ENCODE peak calls at places on chromosome 14, in ten cellular contexts. K, H, S, E, U, W, X, A, R and Y are unnamed samples. For H3K4me1, the result is how much of the 10 kb centered on the place peaks cover.

GRCh38 chr14:95575820-95576473 is 41.1 kb downstream of the GLRX5 start:
- DNase-seq in H (no peak), E (no peak), A (no peak), R (no peak), X (no peak), S (no peak), K (no peak), U (no peak), W (no peak), Y (no peak)

GRCh38 chr14:69539631-69540410 is 34.9 kb downstream of the CCDC177 start:
- DNase-seq in E (peak), A (no peak), K (no peak), R (no peak), U (peak), S (peak), W (no peak), X (no peak), H (peak), Y (no peak)

GRCh38 chr14:31241450-31242114 is 34.0 kb upstream of the HECTD1 start:
- DNase-seq in U (no peak), R (no peak), A (no peak), X (no peak), H (no peak), W (no peak), S (no peak), E (no peak), K (no peak), Y (no peak)

GRCh38 chr14:56273151-56273550 is 154.9 kb downstream of the PELI2 start:
- DNase-seq in X (no peak), E (no peak), H (no peak), K (no peak), R (no peak), W (no peak), A (no peak), U (no peak), S (no peak), Y (no peak)

GRCh38 chr14:96762650-96763049 is 34.5 kb upstream of the VRK1 start:
- DNase-seq in K (no peak), E (no peak), U (peak), S (no peak), R (no peak), A (peak), X (no peak), W (peak), H (no peak), Y (peak)

GRCh38 chr14:68894802-68895201 is 84.3 kb downstream of the ACTN1 start:
- DNase-seq in R (no peak), W (no peak), U (no peak), S (no peak), A (peak), K (no peak), E (no peak), X (no peak), H (no peak), Y (no peak)

GRCh38 chr14:104072586-104072985 is 12.9 kb upstream of the ASPG start:
- DNase-seq in W (no peak), E (no peak), X (no peak), A (no peak), K (no peak), R (no peak), H (no peak), U (no peak), S (no peak), Y (no peak)

GRCh38 chr14:78143489-78144145 is 26.6 kb upstream of the NRXN3 start:
- DNase-seq in R (no peak), U (no peak), X (no peak), H (no peak), W (no peak), S (no peak), A (no peak), K (no peak), E (no peak), Y (no peak)

GRCh38 chr14:36474593-36474992 is 45.4 kb downstream of the NKX2-1 start:
- DNase-seq in H (no peak), W (no peak), K (no peak), X (no peak), U (no peak), S (no peak), A (no peak), E (no peak), R (no peak), Y (no peak)

GRCh38 chr14:87888136-87888999 is 104.6 kb downstream of the GALC start:
- DNase-seq in A (no peak), U (peak), S (peak), H (no peak), W (peak), K (no peak), R (no peak), X (no peak), E (peak), Y (no peak)

GRCh38 chr14:71918955-71919354 is 13.3 kb upstream of the RGS6 start:
- DNase-seq in W (no peak), X (no peak), R (no peak), S (no peak), A (no peak), H (no peak), U (no peak), E (no peak), K (no peak), Y (no peak)

GRCh38 chr14:69358233-69358963 is 39.7 kb downstream of the ERH start:
- DNase-seq in E (no peak), U (no peak), S (no peak), X (no peak), K (no peak), H (no peak), W (peak), A (no peak), R (no peak), Y (no peak)

GRCh38 chr14:66401447-66402095 is 84.6 kb upstream of the CCDC196 start:
- DNase-seq in W (no peak), X (no peak), E (no peak), K (no peak), R (no peak), U (peak), S (no peak), A (peak), H (no peak), Y (no peak)

GRCh38 chr14:68781161-68782021 is 11.5 kb downstream of the ZFP36L1 start:
- DNase-seq in X (peak), A (no peak), K (no peak), E (peak), H (peak), U (peak), S (no peak), W (peak), R (no peak), Y (peak)

GRCh38 chr14:31895206-31895605 is 181.9 kb upstream of the ARHGAP5 start:
- DNase-seq in U (no peak), E (no peak), R (no peak), K (no peak), S (no peak), X (no peak), W (no peak), H (no peak), A (no peak), Y (no peak)

GRCh38 chr14:23446291-23446851 is 10.9 kb upstream of the MYH7 start:
- DNase-seq in H (no peak), W (no peak), K (no peak), U (no peak), S (peak), E (peak), A (no peak), R (no peak), X (no peak), Y (no peak)

GRCh38 chr14:77615231-77616132 is 955 bp downstream of the SPTLC2 start:
- DNase-seq in U (peak), S (no peak), E (peak), A (peak), R (no peak), W (peak), K (no peak), X (no peak), H (no peak), Y (peak)

GRCh38 chr14:82075566-82075965 is 541.9 kb upstream of the SEL1L start:
- DNase-seq in R (peak), S (peak), W (peak), A (no peak), H (peak), K (no peak), E (no peak), U (peak), X (no peak), Y (no peak)

GRCh38 chr14:106694638-106695393 is 1168.4 kb downstream of the TMEM121 start:
- DNase-seq in U (peak), W (peak), A (no peak), X (no peak), S (peak), H (no peak), E (peak), K (no peak), R (peak), Y (peak)

GRCh38 chr14:36605506-36605857 is 23.1 kb upstream of the NKX2-8 start:
- DNase-seq in H (no peak), E (no peak), S (no peak), U (no peak), K (no peak), R (no peak), X (no peak), A (no peak), W (no peak), Y (no peak)

GRCh38 chr14:42222924-42223471 is 616.3 kb downstream of the LRFN5 start:
- DNase-seq in W (no peak), R (no peak), H (no peak), A (no peak), U (no peak), X (no peak), S (no peak), K (no peak), E (peak), Y (no peak)

GRCh38 chr14:95200404-95200803 is 43.1 kb upstream of the DICER1 start:
- DNase-seq in W (no peak), R (no peak), E (no peak), H (no peak), A (no peak), X (peak), K (no peak), U (peak), S (peak), Y (no peak)

GRCh38 chr14:39621223-39621622 is 189.0 kb upstream of the FBXO33 start:
- DNase-seq in U (no peak), E (no peak), K (no peak), R (no peak), A (no peak), H (no peak), S (no peak), X (no peak), W (no peak), Y (no peak)

GRCh38 chr14:33669111-33669510 is 281.8 kb downstream of the EGLN3 start:
- DNase-seq in R (no peak), X (no peak), U (no peak), A (no peak), H (no peak), W (no peak), E (no peak), K (no peak), S (no peak), Y (no peak)

GRCh38 chr14:40398981-40399380 is 966.7 kb upstream of the FBXO33 start:
- DNase-seq in A (no peak), X (no peak), U (no peak), K (no peak), R (no peak), E (no peak), S (no peak), W (no peak), H (no peak), Y (no peak)

GRCh38 chr14:86035882-86036281 is 505.9 kb downstream of the FLRT2 start:
- DNase-seq in U (peak), K (no peak), W (no peak), S (no peak), E (no peak), R (no peak), X (no peak), H (no peak), A (no peak), Y (no peak)

GRCh38 chr14:39102969-39103957 is at the start of gene SEC23A:
- DNase-seq in R (peak), A (peak), U (peak), X (peak), W (peak), H (peak), E (peak), S (peak), K (peak), Y (peak)

GRCh38 chr14:101639257-101639833 is 78.0 kb downstream of the DIO3 start:
- DNase-seq in A (no peak), U (no peak), X (no peak), E (no peak), W (no peak), S (no peak), H (no peak), R (no peak), K (no peak), Y (no peak)

GRCh38 chr14:75715926-75716780 is 55.1 kb downstream of the TTLL5 start:
- DNase-seq in K (no peak), X (no peak), S (no peak), R (no peak), W (no peak), E (no peak), U (no peak), A (no peak), H (no peak), Y (no peak)

GRCh38 chr14:101405171-101405883 is 156.0 kb upstream of the DIO3 start:
- DNase-seq in X (no peak), H (peak), U (no peak), A (no peak), S (no peak), R (no peak), K (no peak), W (no peak), E (peak), Y (no peak)

GRCh38 chr14:72894623-72895378 is 900 bp upstream of the DPF3 start:
- DNase-seq in K (peak), E (peak), H (no peak), W (no peak), R (peak), X (no peak), A (peak), S (peak), U (peak), Y (peak)

GRCh38 chr14:60008042-60008441 is 83.7 kb upstream of the PCNX4 start:
- DNase-seq in W (no peak), E (no peak), X (no peak), U (no peak), R (no peak), A (no peak), H (no peak), S (no peak), K (no peak), Y (no peak)

GRCh38 chr14:79415726-79416125 is 795.6 kb downstream of the DIO2 start:
- DNase-seq in U (no peak), W (no peak), H (no peak), X (no peak), A (no peak), E (no peak), S (no peak), K (no peak), R (no peak), Y (no peak)

GRCh38 chr14:55374771-55375170 is 36.9 kb downstream of the ATG14 start:
- DNase-seq in X (no peak), S (no peak), K (no peak), E (no peak), U (no peak), W (no peak), A (no peak), R (no peak), H (no peak), Y (no peak)

GRCh38 chr14:33486499-33486898 is 464.4 kb downstream of the EGLN3 start:
- DNase-seq in S (no peak), R (no peak), H (no peak), A (no peak), K (no peak), E (no peak), W (no peak), U (no peak), X (no peak), Y (no peak)

GRCh38 chr14:59428581-59429012 is 36.6 kb downstream of the GPR135 start:
- DNase-seq in U (no peak), A (peak), W (no peak), R (no peak), K (no peak), H (no peak), S (no peak), X (no peak), E (no peak), Y (no peak)

GRCh38 chr14:71438684-71439083 is 493.5 kb upstream of the RGS6 start:
- DNase-seq in K (no peak), X (no peak), R (no peak), H (no peak), U (peak), S (no peak), E (no peak), W (no peak), A (no peak), Y (no peak)

GRCh38 chr14:69687963-69688649 is 76.7 kb downstream of the SUSD6 start:
- DNase-seq in W (no peak), S (no peak), K (no peak), E (no peak), U (no peak), X (no peak), R (no peak), A (no peak), H (no peak), Y (no peak)

GRCh38 chr14:33986804-33987203 is 35.9 kb upstream of the EGLN3 start:
- DNase-seq in H (no peak), E (no peak), R (no peak), X (no peak), U (no peak), K (no peak), W (no peak), S (no peak), A (peak), Y (no peak)

DNA sequence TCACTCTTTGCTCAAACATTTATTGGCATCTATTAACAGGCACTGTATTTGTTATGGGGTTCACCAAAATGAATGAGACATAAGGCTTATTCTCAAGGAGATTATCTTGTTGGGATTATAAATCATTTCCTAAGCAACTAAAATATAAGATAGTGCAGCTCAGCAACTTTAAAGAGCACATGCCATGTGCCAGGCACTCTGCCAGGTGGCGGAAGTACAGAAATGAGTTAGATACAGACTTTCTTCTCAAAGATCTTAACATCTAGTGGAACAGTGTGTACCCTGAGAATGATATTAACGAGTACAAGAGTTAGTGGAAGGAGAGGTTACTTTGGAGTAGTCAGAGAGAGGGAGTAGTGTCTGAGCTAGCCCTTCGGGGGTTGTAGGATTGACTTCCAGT is 28.4 kb upstream of the TOMM20L start:
- DNase-seq in S (no peak), H (peak), K (no peak), A (no peak), E (no peak), U (peak), W (no peak), X (no peak), R (no peak), Y (no peak)
- H3K4me1 ChIP-seq in S (under half), H (under half), K (under half), A (under half), E (under half), U (under half), W (under half), X (under half), R (under half), Y (under half)

GRCh38 chr14:61472025-61472672 is 150.8 kb downstream of the PRKCH start:
- DNase-seq in R (peak), X (no peak), W (peak), A (peak), E (no peak), S (peak), U (no peak), H (no peak), K (peak), Y (peak)
- H3K4me1 ChIP-seq in R (half or more), X (under half), W (half or more), A (half or more), E (under half), S (half or more), U (under half), H (under half), K (half or more), Y (half or more)

GRCh38 chr14:64719601-64720000 is 15.4 kb downstream of the PLEKHG3 start:
- DNase-seq in X (no peak), A (no peak), E (no peak), S (no peak), H (no peak), R (no peak), W (no peak), K (no peak), U (peak), Y (no peak)
- H3K4me1 ChIP-seq in X (under half), A (under half), E (half or more), S (half or more), H (half or more), R (half or more), W (under half), K (half or more), U (half or more), Y (under half)

DNA sequence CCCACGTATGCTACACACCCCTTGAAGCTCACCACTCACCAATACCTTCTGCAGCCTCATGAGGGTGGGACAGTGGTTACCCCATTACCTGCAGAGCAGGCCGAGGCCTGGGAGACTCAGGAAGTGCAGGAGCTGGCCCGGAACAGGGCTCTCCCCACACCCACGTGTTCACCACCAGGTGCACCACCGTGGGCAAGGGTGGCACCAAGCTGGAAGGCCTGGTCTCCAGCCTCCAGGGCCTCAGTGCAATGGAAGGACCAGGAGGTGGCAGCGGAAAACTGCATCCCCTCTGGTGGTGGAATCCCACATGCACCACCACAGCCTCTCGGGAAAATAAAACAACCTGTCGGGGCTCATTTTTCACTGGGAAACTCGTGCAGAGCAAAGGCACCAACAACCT is 36.4 kb downstream of the ITPK1 start:
- DNase-seq in A (no peak), K (no peak), H (no peak), E (no peak), X (peak), R (no peak), W (no peak), S (no peak), U (no peak), Y (no peak)
- H3K4me1 ChIP-seq in A (under half), K (half or more), H (under half), E (under half), X (under half), R (half or more), W (under half), S (under half), U (under half), Y (half or more)

GRCh38 chr14:103030741-103031565 is 26.4 kb downstream of the CDC42BPB start:
- DNase-seq in W (no peak), R (no peak), S (no peak), E (no peak), X (no peak), A (no peak), H (no peak), K (no peak), U (no peak), Y (no peak)
- H3K4me1 ChIP-seq in W (under half), R (under half), S (under half), E (under half), X (under half), A (under half), H (under half), K (under half), U (under half), Y (under half)

DNA sequence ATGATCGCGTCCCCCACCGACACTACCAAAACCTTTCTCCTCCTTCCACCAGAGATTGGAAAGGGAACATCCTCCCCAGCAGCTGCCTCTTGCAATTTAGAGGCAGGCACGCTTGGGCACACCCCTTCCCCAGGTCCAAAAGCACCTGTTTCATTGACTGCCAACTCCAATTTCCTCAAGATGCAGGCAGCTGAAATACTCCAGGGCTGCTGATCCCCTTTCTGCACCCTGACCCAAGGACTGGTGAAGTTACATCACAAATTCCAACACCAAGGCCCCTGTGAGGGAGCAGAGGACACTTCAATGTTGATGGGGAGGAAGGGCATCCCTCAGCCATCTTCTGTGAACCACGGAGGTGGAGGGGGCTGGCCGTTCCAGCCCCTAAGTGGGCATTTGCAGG is 33.8 kb downstream of the BCL11B start:
- DNase-seq in R (no peak), U (no peak), E (no peak), S (no peak), X (no peak), K (no peak), H (no peak), W (no peak), A (no peak), Y (no peak)
- H3K4me1 ChIP-seq in R (under half), U (under half), E (under half), S (under half), X (under half), K (under half), H (under half), W (under half), A (under half), Y (half or more)

GRCh38 chr14:65226824-65227604 is 124.7 kb upstream of the MAX start:
- DNase-seq in X (no peak), S (no peak), K (no peak), W (no peak), R (no peak), A (no peak), E (peak), U (peak), H (peak), Y (no peak)
- H3K4me1 ChIP-seq in X (under half), S (half or more), K (half or more), W (under half), R (under half), A (under half), E (under half), U (half or more), H (half or more), Y (under half)

DNA sequence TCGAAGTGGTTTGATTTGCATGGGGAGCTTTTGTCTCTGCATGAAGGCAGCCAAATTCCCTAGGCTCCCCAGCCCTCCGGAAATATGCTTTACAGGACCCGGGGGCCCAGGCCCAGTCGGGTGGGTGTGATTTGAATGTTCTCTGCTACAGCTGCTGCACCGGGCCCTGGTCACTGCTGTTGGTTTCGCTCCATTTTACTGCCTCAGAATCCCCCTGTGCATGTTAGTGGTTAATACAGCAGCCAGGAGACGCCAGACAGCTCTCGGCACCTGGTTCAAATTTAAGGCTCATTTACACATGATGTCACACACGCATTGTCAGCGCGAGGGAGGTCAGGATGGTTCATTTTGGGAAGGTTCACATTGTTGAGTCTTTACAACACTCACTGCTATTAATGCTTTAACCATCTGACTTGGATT is 99.6 kb downstream of the SLC38A6 start:
- DNase-seq in U (no peak), X (no peak), H (no peak), S (no peak), W (no peak), E (no peak), K (peak), A (no peak), R (no peak), Y (no peak)
- H3K4me1 ChIP-seq in U (under half), X (under half), H (under half), S (under half), W (under half), E (under half), K (under half), A (under half), R (under half), Y (under half)